ENCODE peak calls at places on chromosomes 4 and X, in seven cellular contexts. D, O, V, T, H, B and R are unnamed samples.

GRCh38 chr4:4507923-4508322 is 33.9 kb downstream of the STX18 start:
- DNase-seq in D (no peak), O (no peak), V (no peak), T (no peak), H (no peak), B (peak), R (no peak)

GRCh38 chr4:100063355-100063754 is 113.3 kb upstream of the H2AZ1 start:
- DNase-seq in D (no peak), O (no peak), V (no peak), T (no peak), H (no peak), B (no peak), R (no peak)

GRCh38 chrX:135454816-135455215 is 33.1 kb downstream of the SMIM10L2A start:
- DNase-seq in D (no peak), O (no peak), V (peak), T (no peak), H (peak), B (no peak), R (no peak)

GRCh38 chr4:18464160-18464559 is 442.6 kb upstream of the LCORL start:
- DNase-seq in D (no peak), O (no peak), V (no peak), T (no peak), H (no peak), B (no peak), R (no peak)

GRCh38 chrX:72540318-72540717 is 32.3 kb downstream of the HDAC8 start:
- DNase-seq in D (no peak), O (no peak), V (peak), T (no peak), H (no peak), B (peak), R (no peak)

GRCh38 chrX:148593146-148593545 is 92.7 kb downstream of the AFF2 start:
- DNase-seq in D (no peak), O (no peak), V (no peak), T (no peak), H (no peak), B (no peak), R (no peak)

GRCh38 chrX:71128915-71129765 is 10.7 kb downstream of the MED12 start:
- DNase-seq in D (peak), O (peak), V (peak), T (peak), H (peak), B (peak), R (peak)

GRCh38 chrX:22118161-22118830 is 86.2 kb downstream of the PHEX start:
- DNase-seq in D (no peak), O (no peak), V (no peak), T (no peak), H (no peak), B (no peak), R (no peak)

GRCh38 chrX:150258463-150259430 is 104.4 kb upstream of the MAMLD1 start:
- DNase-seq in D (no peak), O (no peak), V (peak), T (no peak), H (no peak), B (no peak), R (no peak)

GRCh38 chrX:40853816-40854123 is 118.4 kb upstream of the MED14 start:
- DNase-seq in D (no peak), O (no peak), V (no peak), T (no peak), H (no peak), B (no peak), R (no peak)

GRCh38 chrX:150476183-150476699 is 92.2 kb upstream of the MTM1 start:
- DNase-seq in D (no peak), O (no peak), V (peak), T (no peak), H (no peak), B (no peak), R (no peak)

GRCh38 chrX:44544036-44544435 is 1.4 kb upstream of the FUNDC1 start:
- DNase-seq in D (no peak), O (no peak), V (no peak), T (no peak), H (no peak), B (no peak), R (no peak)

GRCh38 chr4:119690871-119691270 is 62.3 kb upstream of the PDE5A start:
- DNase-seq in D (no peak), O (no peak), V (no peak), T (no peak), H (no peak), B (no peak), R (no peak)

GRCh38 chr4:184801781-184802180 is 24.0 kb downstream of the ACSL1 start:
- DNase-seq in D (no peak), O (no peak), V (no peak), T (no peak), H (no peak), B (no peak), R (no peak)

GRCh38 chr4:82586055-82586454 is 24.3 kb upstream of the TMEM150C start:
- DNase-seq in D (no peak), O (no peak), V (no peak), T (no peak), H (no peak), B (no peak), R (no peak)

GRCh38 chrX:132207996-132208395 is 11.3 kb downstream of the RAP2C start:
- DNase-seq in D (no peak), O (no peak), V (no peak), T (no peak), H (no peak), B (no peak), R (no peak)

GRCh38 chr4:20443406-20443805 is 191.7 kb downstream of the SLIT2 start:
- DNase-seq in D (no peak), O (no peak), V (no peak), T (no peak), H (no peak), B (no peak), R (no peak)
- TF ChIP-seq CTCF in D (no peak), O (no peak), V (no peak), T (no peak), H (no peak), B (no peak), R (no peak)

GRCh38 chr4:92163348-92163747 is 140.4 kb upstream of the GRID2 start:
- DNase-seq in D (no peak), O (no peak), V (peak), T (no peak), H (no peak), B (no peak), R (no peak)
- TF ChIP-seq CTCF in D (no peak), O (no peak), V (peak), T (no peak), H (no peak), B (peak), R (no peak)

GRCh38 chr4:77092832-77093800 is 17.3 kb upstream of the CCNI start:
- DNase-seq in D (no peak), O (no peak), V (peak), T (no peak), H (no peak), B (peak), R (no peak)

GRCh38 chr4:77089880-77090279 is 14.1 kb upstream of the CCNI start:
- DNase-seq in D (no peak), O (no peak), V (no peak), T (no peak), H (no peak), B (no peak), R (no peak)

GRCh38 chr4:77100234-77100633 is 24.4 kb upstream of the CCNI start:
- DNase-seq in D (no peak), O (no peak), V (peak), T (no peak), H (peak), B (peak), R (no peak)

DNA sequence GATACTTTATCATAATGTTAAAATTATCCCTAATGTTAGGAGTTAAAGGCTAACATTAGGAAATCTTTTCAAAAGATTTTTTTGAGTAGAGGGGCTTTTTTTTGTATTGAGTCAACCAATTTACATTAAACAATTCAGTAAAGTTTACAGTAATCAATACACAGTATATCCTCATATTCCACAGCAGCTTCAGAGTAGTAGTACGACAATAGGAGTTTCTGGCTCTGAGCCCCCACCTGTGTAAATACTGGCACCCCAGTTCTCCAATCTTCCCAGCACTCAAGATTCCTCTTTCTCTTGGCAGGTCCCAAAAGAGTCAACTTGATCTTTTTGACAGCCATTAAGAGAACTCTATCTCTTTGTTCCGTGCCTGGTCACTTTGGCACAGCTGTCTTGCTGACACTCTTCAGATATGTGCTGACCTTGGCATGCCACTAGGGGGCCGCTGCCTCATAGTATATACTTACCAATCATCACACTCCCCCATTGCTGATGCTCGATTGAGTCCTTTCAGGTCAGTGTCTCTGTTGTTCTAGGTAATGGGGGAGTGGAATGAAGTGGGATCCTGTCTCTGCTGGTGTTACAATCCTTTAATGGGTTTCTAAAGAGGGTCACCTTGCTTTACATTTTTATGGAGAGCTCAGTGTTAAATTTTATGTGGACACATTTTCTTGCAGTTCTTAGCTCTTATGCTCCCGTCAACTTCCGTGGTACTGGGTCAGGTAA is 19.5 kb upstream of the CCNI start:
- DNase-seq in D (peak), O (peak), V (peak), T (peak), H (peak), B (peak), R (peak)
- TF ChIP-seq CTCF in D (no peak), O (peak), V (peak), T (peak), H (peak), B (peak), R (peak)

DNA sequence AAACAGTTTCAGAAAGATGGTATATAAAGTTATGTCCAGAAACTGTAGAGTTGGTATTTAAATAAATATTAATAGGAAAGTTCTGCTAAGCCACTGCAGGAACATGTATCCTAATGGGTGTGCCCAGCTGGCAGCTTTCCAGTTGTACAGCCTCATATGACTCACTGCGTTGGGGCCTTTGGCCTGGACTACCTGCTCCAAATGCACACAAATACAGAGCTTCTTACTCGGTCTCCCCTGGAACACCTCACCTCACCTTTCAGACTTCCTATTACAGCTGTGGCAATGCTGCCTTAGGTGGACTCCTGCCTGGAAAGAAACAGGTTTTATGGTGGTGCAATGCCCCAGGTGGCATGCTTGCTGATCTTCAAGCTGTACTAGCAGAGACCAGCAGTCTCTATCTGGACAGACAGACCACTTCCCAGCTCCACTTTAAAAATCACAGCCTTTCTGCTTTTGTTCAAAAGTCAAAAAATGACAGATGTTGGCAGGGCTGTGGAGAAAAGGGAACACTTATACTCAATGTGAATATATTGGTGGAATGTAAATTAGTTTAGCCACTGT is 85.6 kb upstream of the EXOC1L start:
- DNase-seq in D (peak), O (peak), V (peak), T (no peak), H (no peak), B (peak), R (no peak)
- TF ChIP-seq CTCF in D (no peak), O (no peak), V (no peak), T (no peak), H (no peak), B (no peak), R (no peak)

DNA sequence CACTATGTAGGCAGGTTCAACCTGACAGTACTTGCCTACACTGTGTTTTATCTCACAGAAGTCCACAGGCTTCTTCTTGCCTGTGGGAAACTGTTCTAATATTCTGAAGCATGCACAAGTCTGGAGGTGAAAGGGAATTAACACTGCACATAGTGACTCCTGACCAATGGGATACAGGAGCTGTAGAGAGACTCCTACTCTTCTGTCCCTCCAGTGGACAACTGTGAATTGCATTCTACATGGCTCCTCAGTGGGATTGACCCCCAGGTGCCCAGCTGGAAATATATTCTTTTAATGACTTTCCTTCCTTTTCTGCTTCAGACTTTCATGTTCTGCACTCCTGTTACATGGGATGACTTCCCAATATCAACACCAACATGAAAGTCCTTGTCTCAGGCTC is 8.2 kb upstream of the YIPF6 start:
- DNase-seq in D (no peak), O (no peak), V (peak), T (no peak), H (peak), B (peak), R (no peak)
- TF ChIP-seq CTCF in D (no peak), O (peak), V (peak), T (no peak), H (peak), B (peak), R (peak)

DNA sequence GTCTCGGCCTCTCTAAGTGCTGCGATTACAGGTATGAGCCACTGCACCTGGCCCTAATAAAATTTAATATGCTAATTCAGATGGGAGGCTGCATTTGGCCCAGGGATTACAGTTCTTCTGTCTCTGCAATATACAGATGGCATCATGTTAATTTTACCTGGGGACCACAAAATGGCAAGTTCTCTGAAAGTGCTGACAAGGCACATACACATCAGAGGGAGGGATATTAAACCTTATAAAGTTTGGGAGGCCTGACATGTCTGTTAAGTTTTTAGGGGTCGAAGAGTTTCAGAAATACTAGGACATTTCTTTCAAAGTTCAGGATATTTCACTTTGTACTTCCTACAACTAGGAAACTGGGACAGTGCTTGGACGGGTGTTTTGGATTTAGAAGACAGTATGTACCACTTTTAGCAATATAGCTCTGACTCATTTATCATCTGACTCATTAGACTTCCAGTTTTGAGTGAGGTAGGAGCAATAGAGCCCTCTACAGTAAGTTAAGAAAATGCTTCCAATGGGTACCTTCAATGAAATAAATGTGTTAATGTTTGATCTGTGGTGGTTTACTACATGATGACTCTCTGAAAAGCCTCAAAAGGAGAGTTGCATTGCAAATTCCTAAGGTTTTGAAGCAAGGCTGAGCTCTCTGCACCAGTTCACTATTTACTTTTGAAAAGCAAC is 981.0 kb upstream of the HS3ST1 start:
- DNase-seq in D (no peak), O (no peak), V (peak), T (no peak), H (no peak), B (no peak), R (no peak)
- TF ChIP-seq CTCF in D (no peak), O (no peak), V (peak), T (no peak), H (no peak), B (no peak), R (no peak)

GRCh38 chr4:23368081-23368697 is 521.7 kb downstream of the PPARGC1A start:
- DNase-seq in D (no peak), O (no peak), V (peak), T (no peak), H (peak), B (no peak), R (no peak)
- TF ChIP-seq CTCF in D (no peak), O (peak), V (no peak), T (no peak), H (peak), B (no peak), R (peak)

GRCh38 chr4:15197005-15197404 is 194.7 kb downstream of the CPEB2 start:
- DNase-seq in D (no peak), O (no peak), V (peak), T (no peak), H (peak), B (peak), R (no peak)
- TF ChIP-seq CTCF in D (no peak), O (peak), V (peak), T (peak), H (no peak), B (peak), R (peak)

DNA sequence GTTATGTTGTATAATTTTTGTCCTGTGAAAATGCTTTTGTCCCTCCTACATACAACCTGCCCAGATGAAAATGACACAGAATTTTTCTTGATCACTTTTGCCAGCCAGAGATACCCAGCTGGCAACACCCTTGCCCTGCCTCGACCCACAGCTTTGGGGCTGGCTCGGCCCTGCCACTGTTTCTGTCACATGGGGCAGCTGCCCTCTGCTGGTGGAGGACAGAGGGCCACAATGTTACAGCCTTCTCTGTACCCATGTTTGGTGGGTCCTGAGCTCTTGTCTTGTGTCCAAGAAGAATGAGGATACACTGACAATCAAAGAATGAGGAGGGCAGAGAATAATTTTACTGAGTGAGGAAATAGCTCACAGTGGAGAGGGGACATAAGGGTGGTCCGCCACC is 31.1 kb downstream of the BMP15 start:
- DNase-seq in D (no peak), O (no peak), V (no peak), T (peak), H (no peak), B (peak), R (no peak)
- TF ChIP-seq CTCF in D (no peak), O (peak), V (peak), T (no peak), H (no peak), B (peak), R (peak)